ENCODE peak calls at places on chromosomes 5 and 9, in ten cellular contexts. R is Calu3, M is neural crest cell, S is coronary artery, E is AG04450, D is lower lobe of right lung, N is A549, G is endodermal cell, Z is psoas muscle, I is GM13977. J is an unnamed sample.

GRCh38 chr5:66406761-66407289 is 189.4 kb upstream of the MAST4 start:
- DNase-seq in R (no peak), M (no peak), S (no peak), E (no peak), D (no peak), N (no peak), G (no peak), Z (no peak), I (no peak), J (no peak)

GRCh38 chr9:5455181-5455580 is 4.8 kb downstream of the CD274 start:
- DNase-seq in R (no peak), M (no peak), S (no peak), E (no peak), D (no peak), N (no peak), G (no peak), Z (no peak), I (no peak), J (no peak)

GRCh38 chr5:114450516-114450909 is 88.6 kb downstream of the KCNN2 start:
- DNase-seq in R (peak; percentile 12), M (no peak), S (no peak), E (no peak), D (no peak), N (peak; percentile 2), G (no peak), Z (no peak), I (no peak), J (no peak)

GRCh38 chr9:27528278-27528885 is 1.2 kb downstream of the MOB3B start:
- DNase-seq in R (peak; percentile 59), M (peak; percentile 57), S (peak; percentile 89), E (no peak), D (peak; percentile 86), N (no peak), G (peak; percentile 94), Z (peak; percentile 87), I (peak; percentile 58), J (peak; percentile 85)

GRCh38 chr5:603081-603998 is 8.8 kb upstream of the CEP72 start:
- DNase-seq in R (no peak), M (no peak), S (peak; percentile 65), E (no peak), D (no peak), N (no peak), G (no peak), Z (peak; percentile 31), I (no peak), J (peak; percentile 80)

GRCh38 chr9:16119861-16120641 is 567.2 kb downstream of the CCDC171 start:
- DNase-seq in R (no peak), M (no peak), S (no peak), E (no peak), D (no peak), N (no peak), G (no peak), Z (no peak), I (no peak), J (no peak)

GRCh38 chr5:139391570-139392323 is 2.0 kb upstream of the MZB1 start:
- DNase-seq in R (peak; percentile 35), M (no peak), S (no peak), E (no peak), D (no peak), N (peak; percentile 75), G (no peak), Z (peak; percentile 56), I (peak; percentile 64), J (no peak)

GRCh38 chr9:119322137-119322695 is 47.0 kb downstream of the BRINP1 start:
- DNase-seq in R (no peak), M (peak; percentile 4), S (peak; percentile 77), E (no peak), D (no peak), N (no peak), G (no peak), Z (no peak), I (no peak), J (no peak)

GRCh38 chr5:7659420-7659819 is 191.5 kb downstream of the CFAP90 start:
- DNase-seq in R (no peak), M (no peak), S (no peak), E (no peak), D (no peak), N (no peak), G (no peak), Z (no peak), I (no peak), J (no peak)

GRCh38 chr9:37521111-37521510 is 35.4 kb downstream of the POLR1E start:
- DNase-seq in R (no peak), M (no peak), S (no peak), E (no peak), D (no peak), N (no peak), G (no peak), Z (no peak), I (no peak), J (no peak)

GRCh38 chr5:133066045-133066444 is 14.2 kb downstream of the HSPA4 start:
- DNase-seq in R (no peak), M (no peak), S (no peak), E (no peak), D (no peak), N (no peak), G (no peak), Z (no peak), I (no peak), J (no peak)

GRCh38 chr5:17665836-17666235 is 31.6 kb downstream of the TAF11L14 start:
- DNase-seq in R (no peak), M (no peak), S (no peak), E (no peak), D (no peak), N (no peak), G (no peak), Z (no peak), I (no peak), J (no peak)

GRCh38 chr9:14343948-14344547 is 30.1 kb upstream of the NFIB start:
- DNase-seq in R (no peak), M (no peak), S (no peak), E (no peak), D (no peak), N (no peak), G (peak; percentile 68), Z (peak; percentile 75), I (no peak), J (no peak)

GRCh38 chr5:126139773-126140172 is 283.4 kb upstream of the GRAMD2B start:
- DNase-seq in R (no peak), M (no peak), S (no peak), E (no peak), D (no peak), N (no peak), G (no peak), Z (no peak), I (no peak), J (no peak)

GRCh38 chr9:103301051-103301450 is 305.9 kb downstream of the CYLC2 start:
- DNase-seq in R (no peak), M (no peak), S (no peak), E (no peak), D (no peak), N (no peak), G (peak; percentile 60), Z (no peak), I (no peak), J (no peak)

GRCh38 chr9:16516887-16517286 is 353.6 kb downstream of the BNC2 start:
- DNase-seq in R (no peak), M (no peak), S (no peak), E (no peak), D (no peak), N (no peak), G (no peak), Z (no peak), I (no peak), J (no peak)

GRCh38 chr9:34349324-34349723 is 20.0 kb downstream of the NUDT2 start:
- DNase-seq in R (no peak), M (no peak), S (no peak), E (no peak), D (no peak), N (no peak), G (no peak), Z (no peak), I (no peak), J (no peak)

GRCh38 chr9:87263291-87263690 is 234.4 kb upstream of the DAPK1 start:
- DNase-seq in R (no peak), M (no peak), S (no peak), E (no peak), D (no peak), N (peak; percentile 7), G (peak; percentile 94), Z (no peak), I (no peak), J (no peak)
- TF ChIP-seq CTCF in R (no peak), M (no peak), S (no peak), E (no peak), D (no peak), N (no peak), G (peak; percentile 78), Z (no peak), I (no peak), J (no peak)

GRCh38 chr9:126482361-126483044 is 131.2 kb upstream of the LMX1B start:
- DNase-seq in R (no peak), M (peak; percentile 44), S (no peak), E (no peak), D (peak; percentile 38), N (no peak), G (peak; percentile 89), Z (peak; percentile 72), I (no peak), J (no peak)
- TF ChIP-seq CTCF in R (no peak), M (no peak), S (no peak), E (no peak), D (no peak), N (no peak), G (peak; percentile 67), Z (no peak), I (no peak), J (no peak)

GRCh38 chr5:82597437-82597836 is 319.3 kb upstream of the RPS23 start:
- DNase-seq in R (no peak), M (no peak), S (no peak), E (no peak), D (no peak), N (no peak), G (peak; percentile 76), Z (no peak), I (no peak), J (no peak)
- TF ChIP-seq CTCF in R (no peak), M (peak; percentile 24), S (no peak), E (no peak), D (no peak), N (no peak), G (peak; percentile 82), Z (no peak), I (peak; percentile 40), J (peak; percentile 17)

GRCh38 chr5:15993334-15993733 is 186.3 kb downstream of the MARCHF11 start:
- DNase-seq in R (no peak), M (no peak), S (no peak), E (no peak), D (no peak), N (no peak), G (no peak), Z (no peak), I (no peak), J (no peak)

GRCh38 chr5:15993934-15994333 is 185.7 kb downstream of the MARCHF11 start:
- DNase-seq in R (no peak), M (no peak), S (no peak), E (no peak), D (no peak), N (no peak), G (no peak), Z (no peak), I (no peak), J (no peak)

GRCh38 chr5:15992918-15993317 is 186.7 kb downstream of the MARCHF11 start:
- DNase-seq in R (no peak), M (no peak), S (no peak), E (peak; percentile 20), D (no peak), N (no peak), G (no peak), Z (no peak), I (no peak), J (no peak)

GRCh38 chr5:15991586-15991985 is 188.0 kb downstream of the MARCHF11 start:
- DNase-seq in R (no peak), M (no peak), S (no peak), E (no peak), D (no peak), N (no peak), G (no peak), Z (no peak), I (no peak), J (no peak)

GRCh38 chr5:15995206-15996052 is 184.2 kb downstream of the MARCHF11 start:
- DNase-seq in R (no peak), M (no peak), S (no peak), E (no peak), D (no peak), N (no peak), G (peak; percentile 52), Z (no peak), I (no peak), J (no peak)
- TF ChIP-seq CTCF in R (no peak), M (peak; percentile 72), S (no peak), E (peak; percentile 73), D (peak; percentile 45), N (peak; percentile 51), G (peak; percentile 72), Z (peak; percentile 30), I (no peak), J (peak; percentile 78)